ENCODE peak calls at places on chromosome 1, in five cellular contexts. One of them, this sample, is unnamed.

GRCh38 chr1:184118051-184118450 is 66.5 kb downstream of the TSEN15 start:
- DNase-seq in Right ventricle myocardium superior: no peak
- DNase-seq in T-cell: no peak
- DNase-seq in stimulated activated CD8-positive, alpha-beta memory T cell treated with anti-CD3 and anti-CD28 coated beads, Interleukin-15, amount 100 ng/mL, for 4 hours: no peak
- DNase-seq in tibial artery: no peak
- DNase-seq in this sample: no peak

GRCh38 chr1:209583408-209583807 is at the start of gene CAMK1G:
- DNase-seq in stimulated activated CD8-positive, alpha-beta memory T cell treated with anti-CD3 and anti-CD28 coated beads, Interleukin-15, amount 100 ng/mL, for 4 hours: no peak
- DNase-seq in tibial artery: no peak
- DNase-seq in Right ventricle myocardium superior: no peak
- DNase-seq in T-cell: no peak
- DNase-seq in this sample: no peak

GRCh38 chr1:201262963-201263608 is 20.2 kb upstream of the PKP1 start:
- DNase-seq in tibial artery: no peak
- DNase-seq in T-cell: no peak
- DNase-seq in stimulated activated CD8-positive, alpha-beta memory T cell treated with anti-CD3 and anti-CD28 coated beads, Interleukin-15, amount 100 ng/mL, for 4 hours: no peak
- DNase-seq in Right ventricle myocardium superior: no peak
- DNase-seq in this sample: no peak

GRCh38 chr1:149942207-149942606 is 5.5 kb upstream of the MTMR11 start:
- DNase-seq in tibial artery: no peak
- DNase-seq in Right ventricle myocardium superior: no peak
- DNase-seq in stimulated activated CD8-positive, alpha-beta memory T cell treated with anti-CD3 and anti-CD28 coated beads, Interleukin-15, amount 100 ng/mL, for 4 hours: no peak
- DNase-seq in T-cell: no peak
- DNase-seq in this sample: no peak

GRCh38 chr1:59738591-59739015 is 76.1 kb upstream of the HOOK1 start:
- DNase-seq in T-cell: no peak
- DNase-seq in Right ventricle myocardium superior: no peak
- DNase-seq in tibial artery: no peak
- DNase-seq in stimulated activated CD8-positive, alpha-beta memory T cell treated with anti-CD3 and anti-CD28 coated beads, Interleukin-15, amount 100 ng/mL, for 4 hours: no peak
- DNase-seq in this sample: no peak

GRCh38 chr1:26021647-26022403 is at the start of gene EXTL1:
- DNase-seq in tibial artery: no peak
- DNase-seq in T-cell: no peak
- DNase-seq in Right ventricle myocardium superior: peak; percentile 85
- DNase-seq in stimulated activated CD8-positive, alpha-beta memory T cell treated with anti-CD3 and anti-CD28 coated beads, Interleukin-15, amount 100 ng/mL, for 4 hours: no peak
- DNase-seq in this sample: no peak

GRCh38 chr1:150889650-150890416 is 2.9 kb downstream of the CTXND2 start:
- DNase-seq in T-cell: no peak
- DNase-seq in Right ventricle myocardium superior: no peak
- DNase-seq in stimulated activated CD8-positive, alpha-beta memory T cell treated with anti-CD3 and anti-CD28 coated beads, Interleukin-15, amount 100 ng/mL, for 4 hours: no peak
- DNase-seq in tibial artery: no peak
- DNase-seq in this sample: no peak

GRCh38 chr1:203999618-204000017 is 73.3 kb upstream of the SOX13 start:
- DNase-seq in stimulated activated CD8-positive, alpha-beta memory T cell treated with anti-CD3 and anti-CD28 coated beads, Interleukin-15, amount 100 ng/mL, for 4 hours: no peak
- DNase-seq in tibial artery: no peak
- DNase-seq in Right ventricle myocardium superior: no peak
- DNase-seq in T-cell: no peak
- DNase-seq in this sample: no peak

GRCh38 chr1:107964397-107965111 is 426 bp downstream of the VAV3 start:
- DNase-seq in Right ventricle myocardium superior: peak; percentile 43
- DNase-seq in tibial artery: no peak
- DNase-seq in stimulated activated CD8-positive, alpha-beta memory T cell treated with anti-CD3 and anti-CD28 coated beads, Interleukin-15, amount 100 ng/mL, for 4 hours: no peak
- DNase-seq in T-cell: no peak
- DNase-seq in this sample: no peak

GRCh38 chr1:41450747-41451285 is 33.7 kb downstream of the EDN2 start:
- DNase-seq in Right ventricle myocardium superior: no peak
- DNase-seq in stimulated activated CD8-positive, alpha-beta memory T cell treated with anti-CD3 and anti-CD28 coated beads, Interleukin-15, amount 100 ng/mL, for 4 hours: no peak
- DNase-seq in T-cell: no peak
- DNase-seq in tibial artery: no peak
- DNase-seq in this sample: no peak

GRCh38 chr1:221782461-221782860 is 40.6 kb upstream of the DUSP10 start:
- DNase-seq in stimulated activated CD8-positive, alpha-beta memory T cell treated with anti-CD3 and anti-CD28 coated beads, Interleukin-15, amount 100 ng/mL, for 4 hours: no peak
- DNase-seq in tibial artery: no peak
- DNase-seq in T-cell: no peak
- DNase-seq in Right ventricle myocardium superior: no peak
- DNase-seq in this sample: peak; percentile 31

GRCh38 chr1:77126309-77126708 is 92.9 kb downstream of the PIGK start:
- DNase-seq in T-cell: no peak
- DNase-seq in Right ventricle myocardium superior: no peak
- DNase-seq in tibial artery: no peak
- DNase-seq in stimulated activated CD8-positive, alpha-beta memory T cell treated with anti-CD3 and anti-CD28 coated beads, Interleukin-15, amount 100 ng/mL, for 4 hours: no peak
- DNase-seq in this sample: no peak

GRCh38 chr1:7301346-7301993 is 469.6 kb upstream of the VAMP3 start:
- DNase-seq in Right ventricle myocardium superior: no peak
- DNase-seq in T-cell: no peak
- DNase-seq in tibial artery: no peak
- DNase-seq in stimulated activated CD8-positive, alpha-beta memory T cell treated with anti-CD3 and anti-CD28 coated beads, Interleukin-15, amount 100 ng/mL, for 4 hours: no peak
- DNase-seq in this sample: no peak

GRCh38 chr1:48776400-48777218 is at the start of gene BEND5:
- DNase-seq in Right ventricle myocardium superior: peak; percentile 72
- DNase-seq in stimulated activated CD8-positive, alpha-beta memory T cell treated with anti-CD3 and anti-CD28 coated beads, Interleukin-15, amount 100 ng/mL, for 4 hours: peak; percentile 19
- DNase-seq in T-cell: peak; percentile 70
- DNase-seq in tibial artery: peak; percentile 31
- DNase-seq in this sample: peak; percentile 57

GRCh38 chr1:38953433-38953860 is 11.8 kb upstream of the RHBDL2 start:
- DNase-seq in tibial artery: no peak
- DNase-seq in Right ventricle myocardium superior: no peak
- DNase-seq in T-cell: no peak
- DNase-seq in stimulated activated CD8-positive, alpha-beta memory T cell treated with anti-CD3 and anti-CD28 coated beads, Interleukin-15, amount 100 ng/mL, for 4 hours: no peak
- DNase-seq in this sample: no peak

GRCh38 chr1:43898981-43899380 is 34.6 kb upstream of the ARTN start:
- DNase-seq in T-cell: no peak
- DNase-seq in tibial artery: no peak
- DNase-seq in stimulated activated CD8-positive, alpha-beta memory T cell treated with anti-CD3 and anti-CD28 coated beads, Interleukin-15, amount 100 ng/mL, for 4 hours: no peak
- DNase-seq in Right ventricle myocardium superior: no peak
- DNase-seq in this sample: no peak

GRCh38 chr1:26828352-26829093 is 2.0 kb downstream of the ZDHHC18 start:
- DNase-seq in Right ventricle myocardium superior: peak; percentile 61
- DNase-seq in T-cell: no peak
- DNase-seq in tibial artery: peak; percentile 34
- DNase-seq in stimulated activated CD8-positive, alpha-beta memory T cell treated with anti-CD3 and anti-CD28 coated beads, Interleukin-15, amount 100 ng/mL, for 4 hours: no peak
- DNase-seq in this sample: peak; percentile 37

GRCh38 chr1:16334655-16335340 is 17.5 kb downstream of the FBXO42 start:
- DNase-seq in tibial artery: no peak
- DNase-seq in T-cell: no peak
- DNase-seq in Right ventricle myocardium superior: no peak
- DNase-seq in stimulated activated CD8-positive, alpha-beta memory T cell treated with anti-CD3 and anti-CD28 coated beads, Interleukin-15, amount 100 ng/mL, for 4 hours: no peak
- DNase-seq in this sample: no peak

GRCh38 chr1:224205438-224205840 is 22.4 kb downstream of the DEGS1 start:
- DNase-seq in T-cell: no peak
- DNase-seq in stimulated activated CD8-positive, alpha-beta memory T cell treated with anti-CD3 and anti-CD28 coated beads, Interleukin-15, amount 100 ng/mL, for 4 hours: peak; percentile 24
- DNase-seq in tibial artery: no peak
- DNase-seq in Right ventricle myocardium superior: no peak
- DNase-seq in this sample: no peak

GRCh38 chr1:13450204-13450603 is 40.0 kb downstream of the PRAMEF20 start:
- DNase-seq in tibial artery: no peak
- DNase-seq in T-cell: no peak
- DNase-seq in stimulated activated CD8-positive, alpha-beta memory T cell treated with anti-CD3 and anti-CD28 coated beads, Interleukin-15, amount 100 ng/mL, for 4 hours: no peak
- DNase-seq in Right ventricle myocardium superior: no peak
- DNase-seq in this sample: no peak

GRCh38 chr1:84919461-84919970 is 26.5 kb upstream of the LPAR3 start:
- DNase-seq in Right ventricle myocardium superior: no peak
- DNase-seq in T-cell: no peak
- DNase-seq in stimulated activated CD8-positive, alpha-beta memory T cell treated with anti-CD3 and anti-CD28 coated beads, Interleukin-15, amount 100 ng/mL, for 4 hours: no peak
- DNase-seq in tibial artery: no peak
- DNase-seq in this sample: no peak

GRCh38 chr1:187046293-187046692 is 217.5 kb downstream of the PLA2G4A start:
- DNase-seq in T-cell: no peak
- DNase-seq in Right ventricle myocardium superior: no peak
- DNase-seq in stimulated activated CD8-positive, alpha-beta memory T cell treated with anti-CD3 and anti-CD28 coated beads, Interleukin-15, amount 100 ng/mL, for 4 hours: no peak
- DNase-seq in tibial artery: no peak
- DNase-seq in this sample: no peak

GRCh38 chr1:231040019-231040799 is at the start of gene FAM89A:
- DNase-seq in T-cell: peak; percentile 57
- DNase-seq in stimulated activated CD8-positive, alpha-beta memory T cell treated with anti-CD3 and anti-CD28 coated beads, Interleukin-15, amount 100 ng/mL, for 4 hours: peak; percentile 40
- DNase-seq in Right ventricle myocardium superior: peak; percentile 72
- DNase-seq in tibial artery: peak; percentile 35
- DNase-seq in this sample: no peak

GRCh38 chr1:147683163-147683763 is 12.9 kb upstream of the ACP6 start:
- DNase-seq in T-cell: no peak
- DNase-seq in tibial artery: no peak
- DNase-seq in Right ventricle myocardium superior: no peak
- DNase-seq in stimulated activated CD8-positive, alpha-beta memory T cell treated with anti-CD3 and anti-CD28 coated beads, Interleukin-15, amount 100 ng/mL, for 4 hours: no peak
- DNase-seq in this sample: no peak

GRCh38 chr1:200518524-200518923 is 102.0 kb downstream of the KIF14 start:
- DNase-seq in stimulated activated CD8-positive, alpha-beta memory T cell treated with anti-CD3 and anti-CD28 coated beads, Interleukin-15, amount 100 ng/mL, for 4 hours: no peak
- DNase-seq in Right ventricle myocardium superior: no peak
- DNase-seq in tibial artery: no peak
- DNase-seq in T-cell: no peak
- DNase-seq in this sample: no peak

GRCh38 chr1:171664976-171665375 is 12.5 kb upstream of the MYOC start:
- DNase-seq in tibial artery: no peak
- DNase-seq in Right ventricle myocardium superior: no peak
- DNase-seq in T-cell: no peak
- DNase-seq in stimulated activated CD8-positive, alpha-beta memory T cell treated with anti-CD3 and anti-CD28 coated beads, Interleukin-15, amount 100 ng/mL, for 4 hours: no peak
- DNase-seq in this sample: no peak

GRCh38 chr1:230772457-230773395 is 25.5 kb downstream of the CAPN9 start:
- DNase-seq in Right ventricle myocardium superior: peak; percentile 66
- DNase-seq in tibial artery: peak; percentile 33
- DNase-seq in stimulated activated CD8-positive, alpha-beta memory T cell treated with anti-CD3 and anti-CD28 coated beads, Interleukin-15, amount 100 ng/mL, for 4 hours: no peak
- DNase-seq in T-cell: no peak
- DNase-seq in this sample: peak; percentile 86

GRCh38 chr1:63152572-63152971 is 169.8 kb upstream of the FOXD3 start:
- DNase-seq in Right ventricle myocardium superior: no peak
- DNase-seq in stimulated activated CD8-positive, alpha-beta memory T cell treated with anti-CD3 and anti-CD28 coated beads, Interleukin-15, amount 100 ng/mL, for 4 hours: no peak
- DNase-seq in tibial artery: no peak
- DNase-seq in T-cell: no peak
- DNase-seq in this sample: no peak

GRCh38 chr1:233945573-233945972 is 41.1 kb downstream of the SLC35F3 start:
- DNase-seq in stimulated activated CD8-positive, alpha-beta memory T cell treated with anti-CD3 and anti-CD28 coated beads, Interleukin-15, amount 100 ng/mL, for 4 hours: no peak
- DNase-seq in T-cell: no peak
- DNase-seq in Right ventricle myocardium superior: no peak
- DNase-seq in tibial artery: no peak
- DNase-seq in this sample: no peak

GRCh38 chr1:233240839-233241682 is 54.5 kb downstream of the PCNX2 start:
- DNase-seq in T-cell: peak; percentile 31
- DNase-seq in tibial artery: peak; percentile 54
- DNase-seq in Right ventricle myocardium superior: peak; percentile 74
- DNase-seq in stimulated activated CD8-positive, alpha-beta memory T cell treated with anti-CD3 and anti-CD28 coated beads, Interleukin-15, amount 100 ng/mL, for 4 hours: no peak
- DNase-seq in this sample: peak; percentile 10

GRCh38 chr1:201889092-201889968 is 632 bp downstream of the SHISA4 start:
- DNase-seq in T-cell: no peak
- DNase-seq in stimulated activated CD8-positive, alpha-beta memory T cell treated with anti-CD3 and anti-CD28 coated beads, Interleukin-15, amount 100 ng/mL, for 4 hours: no peak
- DNase-seq in Right ventricle myocardium superior: no peak
- DNase-seq in tibial artery: peak; percentile 25
- DNase-seq in this sample: peak; percentile 56

GRCh38 chr1:242530761-242531160 is 6.3 kb upstream of the PLD5 start:
- DNase-seq in Right ventricle myocardium superior: no peak
- DNase-seq in stimulated activated CD8-positive, alpha-beta memory T cell treated with anti-CD3 and anti-CD28 coated beads, Interleukin-15, amount 100 ng/mL, for 4 hours: no peak
- DNase-seq in T-cell: no peak
- DNase-seq in tibial artery: no peak
- DNase-seq in this sample: no peak

GRCh38 chr1:159924025-159924790 is 1.1 kb downstream of the TAGLN2 start:
- DNase-seq in Right ventricle myocardium superior: peak; percentile 93
- DNase-seq in tibial artery: peak; percentile 92
- DNase-seq in stimulated activated CD8-positive, alpha-beta memory T cell treated with anti-CD3 and anti-CD28 coated beads, Interleukin-15, amount 100 ng/mL, for 4 hours: peak; percentile 24
- DNase-seq in T-cell: peak; percentile 80
- DNase-seq in this sample: peak; percentile 66

GRCh38 chr1:211944733-211945500 is 90.4 kb downstream of the INTS7 start:
- DNase-seq in Right ventricle myocardium superior: no peak
- DNase-seq in tibial artery: no peak
- DNase-seq in T-cell: no peak
- DNase-seq in stimulated activated CD8-positive, alpha-beta memory T cell treated with anti-CD3 and anti-CD28 coated beads, Interleukin-15, amount 100 ng/mL, for 4 hours: no peak
- DNase-seq in this sample: no peak

GRCh38 chr1:60223370-60223652 is 149.7 kb upstream of the C1orf87 start:
- DNase-seq in tibial artery: no peak
- DNase-seq in stimulated activated CD8-positive, alpha-beta memory T cell treated with anti-CD3 and anti-CD28 coated beads, Interleukin-15, amount 100 ng/mL, for 4 hours: no peak
- DNase-seq in T-cell: no peak
- DNase-seq in Right ventricle myocardium superior: no peak
- DNase-seq in this sample: no peak

GRCh38 chr1:58361134-58361533 is 185.4 kb downstream of the OMA1 start:
- DNase-seq in tibial artery: no peak
- DNase-seq in T-cell: no peak
- DNase-seq in stimulated activated CD8-positive, alpha-beta memory T cell treated with anti-CD3 and anti-CD28 coated beads, Interleukin-15, amount 100 ng/mL, for 4 hours: no peak
- DNase-seq in Right ventricle myocardium superior: no peak
- DNase-seq in this sample: no peak